ENCODE peak calls at places on chromosomes 7 and 10, in five cellular contexts. D, Z, C, Y and I are unnamed samples. For H3K27me3, the result is how much of the 10 kb centered on the place peaks cover.

GRCh38 chr10:80075781-80076180 is 2.7 kb upstream of the TMEM254 start:
- DNase-seq in Z (no peak), Y (no peak), C (no peak), D (no peak), I (peak)

GRCh38 chr10:103564799-103565365 is 71.4 kb downstream of the NEURL1 start:
- DNase-seq in D (no peak), Z (no peak), Y (no peak), C (peak), I (peak)

GRCh38 chr10:124896751-124897150 is 45.2 kb upstream of the ZRANB1 start:
- DNase-seq in Z (no peak), D (no peak), Y (no peak), C (no peak), I (no peak)

GRCh38 chr10:84428711-84429110 is 100.3 kb downstream of the CCSER2 start:
- DNase-seq in C (no peak), D (no peak), Y (no peak), Z (no peak), I (no peak)

GRCh38 chr7:9900339-9900738 is 1073.3 kb upstream of the PHF14 start:
- DNase-seq in Z (no peak), D (no peak), Y (no peak), C (no peak), I (no peak)

GRCh38 chr7:73647725-73648592 is 19.7 kb upstream of the VPS37D start:
- DNase-seq in Y (peak), C (peak), D (no peak), Z (no peak), I (no peak)

GRCh38 chr7:66142996-66143395 is 28.3 kb downstream of the CRCP start:
- DNase-seq in C (no peak), Z (no peak), D (no peak), Y (no peak), I (no peak)

GRCh38 chr7:50838675-50839377 is 56.1 kb upstream of the GRB10 start:
- DNase-seq in Y (no peak), Z (no peak), C (no peak), D (peak), I (peak)

GRCh38 chr7:2809903-2810628 is 34.0 kb downstream of the GNA12 start:
- DNase-seq in C (no peak), Y (no peak), Z (no peak), D (no peak), I (no peak)

GRCh38 chr10:5284311-5285057 is 80.3 kb upstream of the UCN3 start:
- DNase-seq in Z (no peak), C (no peak), D (no peak), Y (no peak), I (no peak)

GRCh38 chr10:93417264-93417663 is 64.9 kb downstream of the MYOF start:
- DNase-seq in Z (no peak), D (no peak), C (no peak), Y (no peak), I (no peak)

GRCh38 chr10:12835709-12836108 is 165.8 kb downstream of the CCDC3 start:
- DNase-seq in Z (no peak), C (no peak), Y (no peak), D (no peak), I (no peak)

GRCh38 chr7:155578016-155578415 is 31.7 kb upstream of the CNPY1 start:
- DNase-seq in C (no peak), Z (no peak), Y (no peak), D (no peak), I (no peak)

GRCh38 chr10:105138287-105138854 is 497.3 kb downstream of the SORCS3 start:
- DNase-seq in C (no peak), Z (no peak), D (no peak), Y (no peak), I (no peak)

GRCh38 chr10:131905603-131906268 is 4.9 kb downstream of the PPP2R2D start:
- DNase-seq in Z (no peak), D (no peak), Y (no peak), C (no peak), I (no peak)

GRCh38 chr7:31052504-31052840 is 364 bp downstream of the ADCYAP1R1 start:
- DNase-seq in D (no peak), Y (no peak), Z (no peak), C (no peak), I (no peak)

GRCh38 chr7:14767716-14768425 is 134.7 kb downstream of the DGKB start:
- DNase-seq in D (no peak), Y (no peak), C (no peak), Z (no peak), I (peak)

GRCh38 chr10:86340176-86340990 is 26.2 kb downstream of the GRID1 start:
- DNase-seq in D (no peak), Y (no peak), C (no peak), Z (no peak), I (no peak)

GRCh38 chr7:157538321-157538720 is 201.5 kb downstream of the DNAJB6 start:
- DNase-seq in Y (no peak), C (no peak), D (no peak), Z (no peak), I (no peak)

GRCh38 chr7:150732786-150733733 is 4.2 kb upstream of the GIMAP5 start:
- DNase-seq in C (no peak), Y (no peak), D (no peak), Z (no peak), I (no peak)
- H3K27me3 ChIP-seq in C (under half), Y (under half), D (under half), Z (under half), I (under half)

DNA sequence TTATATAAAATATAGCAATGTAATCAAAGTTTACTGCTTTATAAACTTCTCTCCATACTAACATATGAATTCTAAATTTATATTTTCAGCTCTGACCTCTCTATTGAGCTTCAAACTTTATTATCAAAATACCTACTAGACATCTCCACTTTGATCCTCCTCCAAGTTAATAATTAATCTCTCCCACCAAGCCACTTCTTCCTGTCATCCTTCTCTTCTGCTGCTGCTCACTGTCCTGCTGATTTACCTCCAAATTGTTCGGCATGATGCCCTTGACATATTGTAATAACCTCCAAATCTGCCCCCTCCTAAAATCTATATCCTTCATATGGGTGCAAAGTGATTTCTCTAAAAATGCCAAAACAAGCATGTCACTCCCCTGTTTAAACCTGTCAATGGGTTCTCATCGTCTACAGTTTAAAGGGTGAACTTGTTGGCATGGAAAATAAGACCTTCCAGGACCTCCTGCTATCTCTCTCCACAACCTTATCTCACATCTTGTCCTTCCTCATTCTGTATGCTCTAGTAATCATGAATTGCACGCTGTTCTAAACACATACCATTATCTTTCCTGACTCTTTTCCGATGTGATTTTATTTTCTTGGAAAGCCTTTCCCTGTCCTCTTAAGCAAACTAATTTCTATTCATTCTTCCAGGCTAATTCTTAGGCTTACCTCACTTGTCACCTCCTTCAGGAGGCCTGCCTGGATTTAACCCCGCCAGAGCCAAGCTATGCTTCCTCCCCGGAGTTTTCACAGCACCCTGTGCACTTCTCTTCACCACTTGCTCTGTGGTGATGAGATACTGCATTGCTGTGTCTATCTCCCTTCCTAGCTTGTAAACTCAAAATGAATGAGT is 52.1 kb upstream of the STK17A start:
- DNase-seq in Z (no peak), C (no peak), Y (no peak), D (no peak), I (no peak)
- H3K27me3 ChIP-seq in Z (under half), C (under half), Y (under half), D (under half), I (under half)

GRCh38 chr7:131836733-131837132 is 280.3 kb upstream of the PODXL start:
- DNase-seq in Z (no peak), D (no peak), C (no peak), Y (no peak), I (no peak)
- H3K27me3 ChIP-seq in Z (under half), D (under half), C (under half), Y (under half), I (under half)

GRCh38 chr10:123677556-123677955 is 11.4 kb downstream of the GPR26 start:
- DNase-seq in C (no peak), Y (no peak), Z (no peak), D (no peak), I (no peak)

GRCh38 chr10:123681285-123681684 is 15.1 kb downstream of the GPR26 start:
- DNase-seq in D (no peak), Z (no peak), Y (no peak), C (no peak), I (no peak)

GRCh38 chr10:123678376-123678775 is 12.2 kb downstream of the GPR26 start:
- DNase-seq in Z (no peak), C (no peak), D (no peak), Y (no peak), I (no peak)

GRCh38 chr10:123674741-123675140 is 8.6 kb downstream of the GPR26 start:
- DNase-seq in Z (no peak), C (no peak), D (no peak), Y (no peak), I (no peak)

DNA sequence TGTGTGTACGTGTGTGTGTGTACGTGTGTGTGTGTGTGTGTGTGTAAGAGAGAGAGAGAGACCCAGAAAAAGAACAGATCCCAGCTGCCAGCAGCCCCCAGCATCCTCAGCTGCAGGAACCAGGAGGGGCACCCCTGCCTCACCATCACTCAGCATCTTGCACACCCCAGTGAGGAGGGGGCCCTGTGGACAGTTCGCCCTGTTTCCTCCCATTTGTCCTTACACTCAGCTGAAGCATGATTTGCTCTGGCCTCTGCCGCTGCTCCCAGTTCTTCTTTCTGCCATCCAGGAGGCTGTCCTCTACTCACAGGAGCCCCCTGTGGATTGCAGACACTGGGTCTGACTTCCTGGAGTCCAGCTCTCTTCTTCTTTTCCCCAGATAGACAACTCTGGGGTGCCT is 9.7 kb downstream of the GPR26 start:
- DNase-seq in Z (no peak), C (no peak), Y (no peak), D (no peak), I (no peak)
- H3K27me3 ChIP-seq in Z (under half), C (under half), Y (under half), D (under half), I (under half)

GRCh38 chr7:27215356-27215755 is 15.5 kb upstream of the HOXA13 start:
- DNase-seq in Y (no peak), D (no peak), Z (no peak), C (no peak), I (no peak)

GRCh38 chr7:27212587-27213149 is 12.8 kb upstream of the HOXA13 start:
- DNase-seq in Y (no peak), C (no peak), Z (no peak), D (no peak), I (no peak)

GRCh38 chr7:27213150-27213903 is 13.4 kb upstream of the HOXA13 start:
- DNase-seq in Y (no peak), C (no peak), Z (no peak), D (no peak), I (no peak)

GRCh38 chr7:27214587-27214950 is 14.7 kb upstream of the HOXA13 start:
- DNase-seq in D (no peak), C (no peak), Z (no peak), Y (no peak), I (no peak)

GRCh38 chr7:27213904-27214586 is 14.2 kb upstream of the HOXA13 start:
- DNase-seq in Z (no peak), Y (no peak), C (no peak), D (no peak), I (no peak)
- H3K27me3 ChIP-seq in Z (half or more), Y (half or more), C (half or more), D (under half), I (half or more)